ENCODE peak calls at places on chromosomes 2 and 18, in ten cellular contexts. X, K, Y, P, E, V, Z, I, Q and M are unnamed samples.

GRCh38 chr2:18436408-18437077 is 123.9 kb downstream of the RDH14 start:
- DNase-seq in X (no peak), E (no peak), K (peak), P (no peak), V (no peak), Z (no peak), Y (no peak), I (no peak), Q (peak), M (no peak)

GRCh38 chr2:70922591-70923234 is 13.0 kb upstream of the ATP6V1B1 start:
- DNase-seq in Q (no peak), Y (no peak), X (no peak), E (no peak), Z (peak), I (no peak), K (no peak), V (no peak), P (no peak), M (no peak)

GRCh38 chr2:58680938-58681337 is 439.8 kb upstream of the FANCL start:
- DNase-seq in X (no peak), Z (no peak), Y (no peak), P (no peak), Q (peak), V (no peak), K (peak), E (no peak), I (no peak), M (no peak)

GRCh38 chr2:179859523-179859922 is 1.9 kb downstream of the ZNF385B start:
- DNase-seq in V (no peak), E (no peak), I (no peak), Q (no peak), X (no peak), K (no peak), P (no peak), Z (no peak), Y (no peak), M (no peak)

GRCh38 chr2:119114266-119114665 is 44.3 kb downstream of the C1QL2 start:
- DNase-seq in K (no peak), V (no peak), E (no peak), Z (no peak), X (no peak), I (no peak), P (no peak), Y (no peak), Q (no peak), M (no peak)

GRCh38 chr2:120973196-120973595 is 237.5 kb downstream of the GLI2 start:
- DNase-seq in Y (no peak), K (no peak), E (no peak), P (no peak), V (no peak), Q (no peak), X (no peak), I (no peak), Z (no peak), M (no peak)

GRCh38 chr2:36173760-36174362 is 181.7 kb upstream of the CRIM1 start:
- DNase-seq in E (no peak), Z (no peak), K (no peak), P (no peak), Y (no peak), Q (no peak), V (no peak), I (no peak), X (no peak), M (no peak)

GRCh38 chr2:166170356-166170755 is 42.5 kb upstream of the SCN1A start:
- DNase-seq in I (no peak), V (no peak), P (no peak), X (no peak), E (no peak), Y (no peak), Z (no peak), K (peak), Q (no peak), M (no peak)

GRCh38 chr2:211674715-211675114 is 863.9 kb downstream of the ERBB4 start:
- DNase-seq in I (no peak), K (no peak), E (no peak), Q (no peak), P (no peak), X (no peak), V (no peak), Y (no peak), Z (no peak), M (no peak)

GRCh38 chr2:8296340-8296739 is 385.5 kb upstream of the ID2 start:
- DNase-seq in X (no peak), Q (no peak), V (no peak), I (no peak), E (no peak), Y (no peak), Z (no peak), K (no peak), P (no peak), M (no peak)

GRCh38 chr2:62464608-62465007 is 41.4 kb downstream of the TMEM17 start:
- DNase-seq in K (peak), X (no peak), E (no peak), I (no peak), Q (no peak), V (no peak), Z (no peak), Y (no peak), P (no peak), M (no peak)

GRCh38 chr18:36297419-36298112 is at the start of gene FHOD3:
- DNase-seq in I (peak), Q (peak), V (no peak), Z (peak), Y (peak), X (peak), E (peak), K (peak), P (peak), M (peak)

GRCh38 chr18:36295880-36296301 is 1.6 kb upstream of the FHOD3 start:
- DNase-seq in P (no peak), X (no peak), Z (no peak), V (no peak), E (no peak), I (peak), Q (no peak), Y (no peak), K (no peak), M (peak)

GRCh38 chr18:36298113-36298701 is 694 bp downstream of the FHOD3 start:
- DNase-seq in Y (no peak), K (no peak), E (peak), I (peak), V (no peak), P (no peak), Z (peak), X (no peak), Q (no peak), M (no peak)

GRCh38 chr18:36295214-36295613 is 2.3 kb upstream of the FHOD3 start:
- DNase-seq in E (no peak), K (no peak), X (no peak), Q (no peak), Y (no peak), P (no peak), Z (no peak), I (no peak), V (no peak), M (no peak)

GRCh38 chr18:36296591-36297418 is 708 bp upstream of the FHOD3 start:
- DNase-seq in I (peak), Z (peak), E (peak), P (peak), X (peak), Q (peak), V (no peak), Y (peak), K (peak), M (peak)
- TF ChIP-seq CTCF in I (no peak), Z (no peak), E (peak), P (no peak), X (peak), Q (peak), V (no peak), Y (peak), K (peak), M (peak)

DNA sequence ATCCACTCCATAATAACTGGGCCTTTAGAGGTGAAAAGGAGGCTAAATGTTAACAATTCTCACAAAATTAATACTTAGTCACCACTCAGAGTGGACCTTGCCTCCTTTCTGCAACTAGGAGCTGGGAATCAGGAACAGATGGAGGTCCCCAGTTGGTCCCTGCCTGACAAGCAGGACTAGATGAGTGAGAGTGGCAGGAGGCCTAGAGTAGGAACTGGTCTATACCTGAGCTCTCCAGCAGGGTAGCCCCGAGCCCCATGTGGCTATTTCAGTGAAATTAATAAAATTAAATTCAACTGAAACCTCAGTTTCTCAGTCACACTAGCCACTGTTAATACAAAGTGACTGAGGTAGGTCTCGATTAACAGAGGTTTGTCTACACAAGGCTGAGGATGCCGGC is 150.5 kb downstream of the MYO5B start:
- DNase-seq in E (no peak), I (no peak), P (no peak), X (no peak), K (no peak), V (no peak), Y (no peak), Q (no peak), Z (peak), M (no peak)
- TF ChIP-seq CTCF in E (peak), I (no peak), P (no peak), X (no peak), K (no peak), V (no peak), Y (no peak), Q (no peak), Z (peak), M (no peak)

GRCh38 chr2:170155022-170155722 is 22.8 kb upstream of the MYO3B start:
- DNase-seq in Q (peak), V (no peak), Z (peak), I (no peak), E (no peak), P (no peak), X (no peak), Y (no peak), K (peak), M (no peak)
- TF ChIP-seq CTCF in Q (no peak), V (no peak), Z (no peak), I (no peak), E (no peak), P (no peak), X (no peak), Y (no peak), K (peak), M (peak)

GRCh38 chr18:25056456-25056855 is 295.5 kb downstream of the ZNF521 start:
- DNase-seq in Z (no peak), Q (no peak), P (no peak), K (no peak), V (no peak), E (no peak), X (no peak), Y (no peak), I (no peak), M (no peak)
- TF ChIP-seq CTCF in Z (no peak), Q (no peak), P (no peak), K (no peak), V (no peak), E (no peak), X (no peak), Y (no peak), I (no peak), M (no peak)

GRCh38 chr2:128293870-128294455 is 24.7 kb downstream of the HS6ST1 start:
- DNase-seq in K (no peak), E (no peak), Q (no peak), V (no peak), I (peak), Y (no peak), P (no peak), Z (no peak), X (no peak), M (no peak)

GRCh38 chr2:128291161-128291843 is 27.4 kb downstream of the HS6ST1 start:
- DNase-seq in E (no peak), Y (no peak), Z (no peak), Q (no peak), K (no peak), P (no peak), X (no peak), I (no peak), V (no peak), M (no peak)

GRCh38 chr2:128292599-128293425 is 25.9 kb downstream of the HS6ST1 start:
- DNase-seq in V (no peak), I (peak), X (no peak), E (no peak), Z (no peak), Q (no peak), K (no peak), Y (no peak), P (no peak), M (no peak)

GRCh38 chr2:128291844-128292598 is 26.6 kb downstream of the HS6ST1 start:
- DNase-seq in I (peak), K (no peak), Z (no peak), Y (no peak), E (no peak), V (no peak), P (no peak), Q (no peak), X (no peak), M (no peak)

GRCh38 chr2:128293426-128293755 is 25.3 kb downstream of the HS6ST1 start:
- DNase-seq in Q (no peak), I (peak), V (no peak), Z (no peak), X (no peak), P (no peak), Y (no peak), E (no peak), K (no peak), M (no peak)
- TF ChIP-seq CTCF in Q (no peak), I (no peak), V (no peak), Z (no peak), X (no peak), P (no peak), Y (no peak), E (no peak), K (no peak), M (no peak)

GRCh38 chr2:178143481-178143880 is 31.2 kb downstream of the RBM45 start:
- DNase-seq in Z (no peak), Y (no peak), V (no peak), P (no peak), Q (no peak), E (no peak), I (no peak), K (no peak), X (no peak), M (no peak)

GRCh38 chr2:178136321-178137025 is 24.2 kb downstream of the RBM45 start:
- DNase-seq in Y (no peak), Z (no peak), Q (no peak), P (no peak), E (no peak), X (no peak), V (no peak), I (no peak), K (no peak), M (no peak)

GRCh38 chr2:178142274-178143065 is 30.2 kb downstream of the RBM45 start:
- DNase-seq in Q (no peak), Y (no peak), P (no peak), X (no peak), K (peak), E (no peak), Z (no peak), V (no peak), I (no peak), M (no peak)
- TF ChIP-seq CTCF in Q (no peak), Y (no peak), P (no peak), X (no peak), K (no peak), E (no peak), Z (no peak), V (no peak), I (no peak), M (no peak)

DNA sequence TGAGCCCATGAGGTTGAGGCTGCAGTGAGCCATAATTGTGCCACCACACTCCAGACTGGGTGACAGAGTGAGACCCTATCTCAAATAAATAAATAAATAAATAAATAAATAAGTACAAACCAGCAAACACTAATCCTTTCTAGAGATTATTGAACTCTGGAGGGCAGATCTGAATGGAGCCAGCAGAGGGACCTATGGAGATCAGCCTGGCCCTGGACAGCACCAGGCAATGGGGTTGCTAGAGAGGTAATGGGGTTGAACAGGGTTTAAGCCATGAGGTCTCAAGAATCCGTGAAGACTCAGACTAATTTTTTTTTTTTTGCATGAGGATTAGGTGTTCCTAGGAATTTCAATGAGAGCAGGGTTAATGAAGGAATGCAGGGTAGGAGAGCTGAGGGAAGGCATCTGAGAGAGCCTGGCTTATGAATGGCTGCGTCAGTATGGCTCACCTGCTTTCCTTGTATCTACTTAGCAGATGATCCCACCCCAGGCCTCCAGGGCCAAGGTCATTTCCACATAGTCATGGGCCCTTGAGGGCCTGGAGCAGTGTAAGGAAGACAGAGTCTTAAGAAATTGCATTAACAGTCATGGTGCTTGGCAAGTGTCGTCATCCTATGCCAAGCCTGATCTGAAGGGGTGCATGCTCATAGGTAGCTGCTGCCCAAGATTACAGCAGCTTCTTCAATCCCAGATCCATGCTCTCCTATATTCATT is 34.6 kb upstream of the IL37 start:
- DNase-seq in I (no peak), Y (no peak), K (no peak), E (no peak), Z (no peak), P (no peak), Q (no peak), V (no peak), X (no peak), M (no peak)
- TF ChIP-seq CTCF in I (no peak), Y (no peak), K (no peak), E (no peak), Z (no peak), P (no peak), Q (no peak), V (no peak), X (no peak), M (no peak)

GRCh38 chr2:183291436-183291835 is 167.2 kb downstream of the NUP35 start:
- DNase-seq in X (no peak), Z (no peak), K (peak), P (no peak), V (no peak), E (no peak), Y (no peak), Q (no peak), I (no peak), M (no peak)

DNA sequence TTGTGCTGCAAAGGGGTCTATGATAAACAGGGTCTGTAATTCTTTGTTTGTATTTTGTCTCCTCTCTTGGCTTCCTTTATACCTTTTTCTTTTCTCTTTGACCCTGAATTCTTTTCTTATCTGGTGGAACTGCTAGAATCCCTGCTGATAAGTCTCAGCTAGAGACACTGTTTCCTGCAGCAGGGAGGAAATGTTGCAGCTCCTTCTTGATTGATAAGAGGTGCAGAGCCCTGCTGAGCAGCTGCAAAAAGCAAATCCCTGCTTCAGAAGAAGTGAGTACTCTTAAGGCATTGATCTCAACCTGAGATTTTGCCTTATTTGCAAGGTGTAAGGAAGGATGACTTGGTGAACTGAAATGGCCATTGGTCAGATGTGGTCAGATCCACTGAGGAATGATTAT is 167.8 kb downstream of the NUP35 start:
- DNase-seq in Z (no peak), I (no peak), Q (peak), E (no peak), P (no peak), X (no peak), Y (no peak), V (no peak), K (no peak), M (no peak)
- TF ChIP-seq CTCF in Z (no peak), I (no peak), Q (no peak), E (no peak), P (no peak), X (no peak), Y (no peak), V (no peak), K (no peak), M (no peak)